ENCODE peak calls at places on chromosomes 4 and X, in nine cellular contexts. One of them, this sample, is unnamed.

GRCh38 chr4:40055379-40055872 is 1.2 kb upstream of the N4BP2 start:
- DNase-seq in osteocyte: no peak
- DNase-seq in fibroblast of the aortic adventitia: no peak
- DNase-seq in uterus: no peak
- DNase-seq in foreskin fibroblast: no peak
- DNase-seq in GM13976: peak
- DNase-seq in neural crest cell: no peak
- DNase-seq in GM12865: no peak
- DNase-seq in astrocyte of the spinal cord: peak
- DNase-seq in this sample: no peak

GRCh38 chr4:11160288-11160687 is 268.4 kb downstream of the HS3ST1 start:
- DNase-seq in uterus: no peak
- DNase-seq in osteocyte: no peak
- DNase-seq in foreskin fibroblast: no peak
- DNase-seq in GM12865: no peak
- DNase-seq in neural crest cell: no peak
- DNase-seq in GM13976: no peak
- DNase-seq in astrocyte of the spinal cord: no peak
- DNase-seq in fibroblast of the aortic adventitia: peak
- DNase-seq in this sample: no peak

GRCh38 chr4:33959519-33959918 is 2284.8 kb downstream of the ARAP2 start:
- DNase-seq in GM12865: no peak
- DNase-seq in fibroblast of the aortic adventitia: no peak
- DNase-seq in astrocyte of the spinal cord: peak
- DNase-seq in uterus: no peak
- DNase-seq in osteocyte: no peak
- DNase-seq in neural crest cell: no peak
- DNase-seq in foreskin fibroblast: peak
- DNase-seq in GM13976: no peak
- DNase-seq in this sample: no peak

GRCh38 chr4:186105721-186106335 is 1.3 kb downstream of the FAM149A start:
- DNase-seq in foreskin fibroblast: no peak
- DNase-seq in osteocyte: no peak
- DNase-seq in astrocyte of the spinal cord: no peak
- DNase-seq in uterus: no peak
- DNase-seq in fibroblast of the aortic adventitia: peak
- DNase-seq in GM12865: no peak
- DNase-seq in neural crest cell: no peak
- DNase-seq in GM13976: peak
- DNase-seq in this sample: no peak

GRCh38 chr4:186643501-186644315 is 79.9 kb downstream of the FAT1 start:
- DNase-seq in uterus: no peak
- DNase-seq in neural crest cell: no peak
- DNase-seq in foreskin fibroblast: peak
- DNase-seq in astrocyte of the spinal cord: peak
- DNase-seq in osteocyte: no peak
- DNase-seq in fibroblast of the aortic adventitia: peak
- DNase-seq in GM12865: no peak
- DNase-seq in GM13976: no peak
- DNase-seq in this sample: no peak

GRCh38 chr4:109334129-109334528 is 31.7 kb upstream of the COL25A1 start:
- DNase-seq in neural crest cell: no peak
- DNase-seq in uterus: no peak
- DNase-seq in GM12865: no peak
- DNase-seq in foreskin fibroblast: no peak
- DNase-seq in GM13976: no peak
- DNase-seq in osteocyte: no peak
- DNase-seq in fibroblast of the aortic adventitia: no peak
- DNase-seq in astrocyte of the spinal cord: no peak
- DNase-seq in this sample: no peak

GRCh38 chrX:6026980-6027379 is 201.7 kb downstream of the NLGN4X start:
- DNase-seq in neural crest cell: peak
- DNase-seq in GM13976: no peak
- DNase-seq in foreskin fibroblast: no peak
- DNase-seq in uterus: no peak
- DNase-seq in GM12865: no peak
- DNase-seq in astrocyte of the spinal cord: no peak
- DNase-seq in fibroblast of the aortic adventitia: no peak
- DNase-seq in osteocyte: no peak
- DNase-seq in this sample: no peak

GRCh38 chr4:53141308-53141707 is 224.6 kb downstream of the SCFD2 start:
- DNase-seq in GM13976: no peak
- DNase-seq in fibroblast of the aortic adventitia: no peak
- DNase-seq in uterus: no peak
- DNase-seq in neural crest cell: no peak
- DNase-seq in osteocyte: no peak
- DNase-seq in foreskin fibroblast: peak
- DNase-seq in astrocyte of the spinal cord: no peak
- DNase-seq in GM12865: no peak
- DNase-seq in this sample: no peak

GRCh38 chrX:149631293-149632165 is at the start of gene TMEM185A:
- DNase-seq in uterus: peak
- DNase-seq in neural crest cell: peak
- DNase-seq in astrocyte of the spinal cord: peak
- DNase-seq in fibroblast of the aortic adventitia: peak
- DNase-seq in GM12865: peak
- DNase-seq in foreskin fibroblast: peak
- DNase-seq in GM13976: peak
- DNase-seq in osteocyte: peak
- DNase-seq in this sample: peak

GRCh38 chr4:170229021-170229420 is 139.3 kb upstream of the AADAT start:
- DNase-seq in uterus: no peak
- DNase-seq in neural crest cell: no peak
- DNase-seq in GM12865: no peak
- DNase-seq in foreskin fibroblast: no peak
- DNase-seq in osteocyte: no peak
- DNase-seq in astrocyte of the spinal cord: no peak
- DNase-seq in fibroblast of the aortic adventitia: no peak
- DNase-seq in GM13976: no peak
- DNase-seq in this sample: no peak

GRCh38 chr4:72375050-72375736 is 193.8 kb downstream of the ADAMTS3 start:
- DNase-seq in astrocyte of the spinal cord: peak
- DNase-seq in uterus: no peak
- DNase-seq in osteocyte: no peak
- DNase-seq in GM13976: no peak
- DNase-seq in neural crest cell: no peak
- DNase-seq in GM12865: no peak
- DNase-seq in foreskin fibroblast: peak
- DNase-seq in fibroblast of the aortic adventitia: peak
- DNase-seq in this sample: no peak

GRCh38 chr4:33111106-33111505 is 2390.9 kb downstream of the PCDH7 start:
- DNase-seq in foreskin fibroblast: peak
- DNase-seq in osteocyte: no peak
- DNase-seq in GM12865: no peak
- DNase-seq in GM13976: no peak
- DNase-seq in fibroblast of the aortic adventitia: peak
- DNase-seq in uterus: no peak
- DNase-seq in astrocyte of the spinal cord: no peak
- DNase-seq in neural crest cell: no peak
- DNase-seq in this sample: no peak

GRCh38 chr4:110735691-110736090 is 112.8 kb upstream of the PITX2 start:
- DNase-seq in uterus: no peak
- DNase-seq in GM13976: no peak
- DNase-seq in astrocyte of the spinal cord: no peak
- DNase-seq in foreskin fibroblast: peak
- DNase-seq in GM12865: no peak
- DNase-seq in neural crest cell: no peak
- DNase-seq in osteocyte: no peak
- DNase-seq in fibroblast of the aortic adventitia: no peak
- DNase-seq in this sample: no peak

GRCh38 chrX:41064028-41064427 is 21.2 kb upstream of the USP9X start:
- DNase-seq in GM12865: no peak
- DNase-seq in neural crest cell: no peak
- DNase-seq in astrocyte of the spinal cord: peak
- DNase-seq in foreskin fibroblast: peak
- DNase-seq in osteocyte: no peak
- DNase-seq in GM13976: no peak
- DNase-seq in uterus: no peak
- DNase-seq in fibroblast of the aortic adventitia: peak
- DNase-seq in this sample: no peak

GRCh38 chr4:6632125-6632524 is 8.4 kb upstream of the MRFAP1 start:
- DNase-seq in GM13976: no peak
- DNase-seq in neural crest cell: no peak
- DNase-seq in osteocyte: no peak
- DNase-seq in astrocyte of the spinal cord: no peak
- DNase-seq in fibroblast of the aortic adventitia: no peak
- DNase-seq in foreskin fibroblast: no peak
- DNase-seq in GM12865: no peak
- DNase-seq in uterus: no peak
- DNase-seq in this sample: no peak

GRCh38 chr4:1410491-1411325 is 4.5 kb upstream of the NKX1-1 start:
- DNase-seq in fibroblast of the aortic adventitia: peak
- DNase-seq in foreskin fibroblast: peak
- DNase-seq in GM13976: peak
- DNase-seq in neural crest cell: peak
- DNase-seq in osteocyte: peak
- DNase-seq in uterus: no peak
- DNase-seq in astrocyte of the spinal cord: peak
- DNase-seq in GM12865: peak
- DNase-seq in this sample: peak

GRCh38 chrX:139875831-139876230 is 57.0 kb downstream of the ATP11C start:
- DNase-seq in fibroblast of the aortic adventitia: peak
- DNase-seq in foreskin fibroblast: no peak
- DNase-seq in uterus: no peak
- DNase-seq in osteocyte: no peak
- DNase-seq in neural crest cell: no peak
- DNase-seq in GM12865: no peak
- DNase-seq in astrocyte of the spinal cord: no peak
- DNase-seq in GM13976: no peak
- DNase-seq in this sample: no peak

DNA sequence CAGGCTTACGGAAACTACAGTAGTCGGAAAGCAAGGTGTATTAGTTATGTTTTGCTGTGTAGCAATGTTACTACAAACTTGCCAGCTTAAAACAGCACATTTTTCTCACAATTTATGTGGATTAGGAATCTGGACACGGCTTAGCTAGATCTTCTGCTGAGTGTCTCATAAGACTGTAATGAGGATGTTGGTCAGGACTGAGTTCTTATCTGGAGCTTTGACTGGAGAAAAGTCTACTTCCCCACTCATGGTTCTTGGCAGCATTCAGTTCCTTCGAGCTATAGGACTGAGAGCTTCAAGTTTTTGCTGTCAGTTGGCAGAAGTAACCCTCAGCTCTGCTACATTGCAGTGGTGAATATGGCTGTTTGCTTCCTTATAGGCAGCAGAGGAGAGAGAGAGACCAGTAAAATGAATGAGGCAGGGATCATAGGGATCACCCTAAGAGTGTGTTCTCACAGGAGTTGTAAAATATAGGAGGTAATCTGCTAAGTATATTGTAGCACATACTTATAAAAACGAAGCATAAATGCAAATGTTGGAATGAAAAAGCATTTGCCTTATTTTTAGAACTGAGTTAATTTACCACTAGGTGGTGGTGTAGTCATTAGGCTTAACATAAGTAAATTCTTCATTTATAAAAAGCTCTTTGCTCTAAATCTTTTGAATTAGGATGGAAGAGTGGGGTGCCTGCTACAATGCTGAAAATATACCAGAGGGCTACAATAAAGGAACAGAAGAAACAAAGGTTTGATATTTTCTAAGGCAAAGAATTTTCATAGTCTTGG is 38.6 kb downstream of the ALG13 start:
- DNase-seq in osteocyte: no peak
- DNase-seq in uterus: no peak
- DNase-seq in GM13976: no peak
- DNase-seq in neural crest cell: no peak
- DNase-seq in GM12865: no peak
- DNase-seq in astrocyte of the spinal cord: peak
- DNase-seq in foreskin fibroblast: no peak
- DNase-seq in fibroblast of the aortic adventitia: peak
- DNase-seq in this sample: no peak
- TF ChIP-seq CTCF in osteocyte: peak
- TF ChIP-seq CTCF in uterus: no peak
- TF ChIP-seq CTCF in GM13976: no peak
- TF ChIP-seq CTCF in neural crest cell: peak
- TF ChIP-seq CTCF in GM12865: peak
- TF ChIP-seq CTCF in astrocyte of the spinal cord: peak
- TF ChIP-seq CTCF in foreskin fibroblast: no peak
- TF ChIP-seq CTCF in fibroblast of the aortic adventitia: no peak
- TF ChIP-seq CTCF in this sample: peak

GRCh38 chrX:72048515-72049455 is 82.9 kb downstream of the RTL5 start:
- DNase-seq in GM12865: peak
- DNase-seq in astrocyte of the spinal cord: no peak
- DNase-seq in uterus: no peak
- DNase-seq in foreskin fibroblast: no peak
- DNase-seq in neural crest cell: no peak
- DNase-seq in fibroblast of the aortic adventitia: no peak
- DNase-seq in GM13976: peak
- DNase-seq in osteocyte: no peak
- DNase-seq in this sample: no peak
- TF ChIP-seq CTCF in GM12865: peak
- TF ChIP-seq CTCF in astrocyte of the spinal cord: no peak
- TF ChIP-seq CTCF in uterus: no peak
- TF ChIP-seq CTCF in foreskin fibroblast: no peak
- TF ChIP-seq CTCF in neural crest cell: no peak
- TF ChIP-seq CTCF in fibroblast of the aortic adventitia: no peak
- TF ChIP-seq CTCF in GM13976: no peak
- TF ChIP-seq CTCF in osteocyte: no peak
- TF ChIP-seq CTCF in this sample: no peak

GRCh38 chr4:88284378-88285234 is at the start of gene PPM1K:
- DNase-seq in GM12865: peak
- DNase-seq in foreskin fibroblast: peak
- DNase-seq in uterus: peak
- DNase-seq in neural crest cell: peak
- DNase-seq in astrocyte of the spinal cord: peak
- DNase-seq in GM13976: peak
- DNase-seq in fibroblast of the aortic adventitia: peak
- DNase-seq in osteocyte: peak
- DNase-seq in this sample: peak
- TF ChIP-seq CTCF in GM12865: no peak
- TF ChIP-seq CTCF in foreskin fibroblast: no peak
- TF ChIP-seq CTCF in uterus: no peak
- TF ChIP-seq CTCF in neural crest cell: peak
- TF ChIP-seq CTCF in astrocyte of the spinal cord: no peak
- TF ChIP-seq CTCF in GM13976: no peak
- TF ChIP-seq CTCF in fibroblast of the aortic adventitia: peak
- TF ChIP-seq CTCF in osteocyte: peak
- TF ChIP-seq CTCF in this sample: no peak

DNA sequence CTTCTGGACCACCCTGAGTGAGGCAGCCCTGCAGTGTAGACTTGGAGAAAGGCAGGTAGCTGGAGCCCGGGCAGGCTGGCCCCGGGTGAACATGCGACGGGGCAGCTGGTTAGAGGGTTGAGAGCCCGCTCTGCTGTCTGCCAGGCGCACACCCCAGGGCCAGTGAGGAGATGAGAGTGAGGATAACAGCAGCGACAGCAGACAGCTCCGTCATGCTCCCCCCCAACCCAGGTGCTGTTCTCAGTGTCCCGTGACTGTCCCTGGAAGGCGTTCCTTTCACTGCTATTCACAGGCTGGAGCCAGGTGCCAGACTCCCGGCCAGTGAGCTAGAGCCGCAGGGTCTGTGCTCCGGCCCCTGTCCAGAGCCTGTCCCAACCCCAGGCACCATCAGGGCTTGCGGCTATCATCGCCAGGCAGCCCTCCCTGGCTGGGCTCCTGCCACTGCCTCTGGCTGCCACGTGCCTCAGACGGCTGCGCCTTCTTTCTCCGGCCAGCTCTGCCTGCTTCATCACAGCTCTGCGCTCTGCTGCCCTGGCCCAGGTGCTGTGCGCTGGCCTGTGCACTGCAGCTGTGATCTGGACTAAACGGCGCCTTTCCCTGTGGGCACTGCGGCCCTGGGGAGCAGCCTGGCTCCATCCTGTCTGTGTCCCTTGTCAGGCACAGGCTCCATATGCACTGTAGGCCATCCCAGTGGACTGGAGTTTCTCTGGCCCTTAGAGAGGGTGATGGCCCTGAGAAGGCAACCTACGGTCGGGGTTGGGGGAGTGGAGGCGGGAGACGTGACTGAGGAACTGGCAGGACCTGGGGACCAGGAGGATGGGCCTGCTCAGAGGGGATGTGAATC is 19.8 kb downstream of the NSG1 start:
- DNase-seq in astrocyte of the spinal cord: no peak
- DNase-seq in neural crest cell: no peak
- DNase-seq in uterus: no peak
- DNase-seq in GM12865: no peak
- DNase-seq in foreskin fibroblast: no peak
- DNase-seq in GM13976: no peak
- DNase-seq in fibroblast of the aortic adventitia: no peak
- DNase-seq in osteocyte: no peak
- DNase-seq in this sample: peak
- TF ChIP-seq CTCF in astrocyte of the spinal cord: no peak
- TF ChIP-seq CTCF in neural crest cell: no peak
- TF ChIP-seq CTCF in uterus: no peak
- TF ChIP-seq CTCF in GM12865: no peak
- TF ChIP-seq CTCF in foreskin fibroblast: no peak
- TF ChIP-seq CTCF in GM13976: no peak
- TF ChIP-seq CTCF in fibroblast of the aortic adventitia: no peak
- TF ChIP-seq CTCF in osteocyte: no peak
- TF ChIP-seq CTCF in this sample: no peak

This sample was measured in thyroid gland.